ENCODE peak calls at places on chromosomes 6 and 20, in five cellular contexts. A is IMR-90, J is H9, X is HCT116, W is DND-41. V is an unnamed sample.

GRCh38 chr6:106685833-106686232 is 56.5 kb downstream of the QRSL1 start:
- DNase-seq in A (peak; percentile 24), W (no peak), X (no peak), J (no peak), V (no peak)

GRCh38 chr20:16785221-16785620 is 37.1 kb downstream of the OTOR start:
- DNase-seq in X (no peak), A (peak; percentile 9), J (no peak), W (no peak), V (no peak)

GRCh38 chr6:28522594-28523557 is 2.8 kb upstream of the GPX5 start:
- DNase-seq in J (no peak), A (no peak), X (no peak), W (peak; percentile 49), V (no peak)

GRCh38 chr6:159976844-159977241 is 8.0 kb downstream of the IGF2R start:
- DNase-seq in J (no peak), A (no peak), X (no peak), W (no peak), V (no peak)

GRCh38 chr6:26017567-26017966 is 55.0 kb downstream of the TRIM38 start:
- DNase-seq in A (peak; percentile 95), W (no peak), J (peak; percentile 80), X (no peak), V (peak; percentile 91)

GRCh38 chr6:40520683-40521082 is 66.5 kb downstream of the LRFN2 start:
- DNase-seq in A (no peak), X (no peak), W (no peak), J (no peak), V (no peak)

GRCh38 chr6:53582963-53583362 is 38.1 kb upstream of the GCLC start:
- DNase-seq in X (no peak), A (peak; percentile 38), W (no peak), J (no peak), V (no peak)

GRCh38 chr6:152295346-152295745 is 341.8 kb downstream of the SYNE1 start:
- DNase-seq in A (peak; percentile 99), W (no peak), J (no peak), X (no peak), V (no peak)

GRCh38 chr6:40322336-40322735 is 264.8 kb downstream of the LRFN2 start:
- DNase-seq in A (no peak), W (no peak), J (peak; percentile 52), X (no peak), V (no peak)

GRCh38 chr6:69584536-69584912 is 212.3 kb downstream of the LMBRD1 start:
- DNase-seq in A (no peak), X (no peak), J (no peak), W (no peak), V (no peak)

GRCh38 chr6:22656696-22657340 is 87.5 kb downstream of the HDGFL1 start:
- DNase-seq in J (no peak), X (no peak), A (no peak), W (no peak), V (no peak)

GRCh38 chr6:1958257-1958656 is 287.1 kb downstream of the GMDS start:
- DNase-seq in W (peak; percentile 61), A (no peak), J (no peak), X (no peak), V (no peak)

GRCh38 chr20:38338849-38339520 is 7.3 kb upstream of the LBP start:
- DNase-seq in X (no peak), W (no peak), A (no peak), J (peak; percentile 73), V (peak; percentile 2)

GRCh38 chr6:140979642-140980091 is 1153.1 kb upstream of the GJE1 start:
- DNase-seq in W (no peak), X (no peak), J (no peak), A (peak; percentile 89), V (no peak)

GRCh38 chr20:50635676-50636600 is 55.4 kb downstream of the RIPOR3 start:
- DNase-seq in A (peak; percentile 49), W (peak; percentile 62), J (peak; percentile 94), X (peak; percentile 67), V (peak; percentile 85)

GRCh38 chr6:125262026-125263013 is 39.4 kb downstream of the HDDC2 start:
- DNase-seq in W (no peak), A (peak; percentile 84), J (no peak), X (no peak), V (peak; percentile 72)

GRCh38 chr20:24718696-24719095 is 230.4 kb upstream of the CST7 start:
- DNase-seq in J (peak; percentile 43), A (no peak), X (no peak), W (peak; percentile 4), V (no peak)

GRCh38 chr6:16332175-16332542 is 93.8 kb downstream of the GMPR start:
- DNase-seq in J (peak; percentile 92), X (no peak), W (peak; percentile 69), A (peak; percentile 78), V (peak; percentile 84)

GRCh38 chr20:36408219-36408618 is 102.1 kb downstream of the DLGAP4 start:
- DNase-seq in J (no peak), X (no peak), W (no peak), A (peak; percentile 28), V (peak; percentile 66)

GRCh38 chr6:147666254-147666653 is 157.8 kb downstream of the SAMD5 start:
- DNase-seq in W (no peak), A (no peak), X (no peak), J (no peak), V (no peak)

GRCh38 chr20:8798505-8798904 is 270.4 kb upstream of the PLCB4 start:
- DNase-seq in W (no peak), X (no peak), A (no peak), J (no peak), V (no peak)

GRCh38 chr6:11231108-11231463 is 1.4 kb downstream of the NEDD9 start:
- DNase-seq in A (no peak), X (no peak), J (no peak), W (no peak), V (no peak)

GRCh38 chr6:90648873-90649272 is 62.0 kb upstream of the MAP3K7 start:
- DNase-seq in X (no peak), J (no peak), A (no peak), W (no peak), V (no peak)

GRCh38 chr6:129567374-129567773 is 142.6 kb downstream of the ARHGAP18 start:
- DNase-seq in J (peak; percentile 63), A (no peak), X (peak; percentile 10), W (peak; percentile 14), V (no peak)

GRCh38 chr20:57654363-57654997 is 34.3 kb upstream of the ZBP1 start:
- DNase-seq in W (peak; percentile 55), X (peak; percentile 23), A (peak; percentile 55), J (peak; percentile 76), V (peak; percentile 73)

GRCh38 chr20:53829086-53829703 is 235.6 kb upstream of the ZNF217 start:
- DNase-seq in X (peak; percentile 78), W (no peak), J (no peak), A (peak; percentile 97), V (no peak)

GRCh38 chr6:7051780-7052440 is 55.9 kb upstream of the RREB1 start:
- DNase-seq in W (peak; percentile 83), X (no peak), A (no peak), J (peak; percentile 80), V (peak; percentile 87)

GRCh38 chr20:36309643-36310042 is 3.5 kb downstream of the DLGAP4 start:
- DNase-seq in X (no peak), A (no peak), J (no peak), W (no peak), V (no peak)

GRCh38 chr6:124433369-124434064 is 528.7 kb upstream of the RNF217 start:
- DNase-seq in J (no peak), W (no peak), X (no peak), A (no peak), V (no peak)

GRCh38 chr6:74347161-74347560 is 651.2 kb downstream of the CD109 start:
- DNase-seq in W (no peak), J (no peak), X (no peak), A (no peak), V (no peak)

GRCh38 chr6:142683688-142684087 is 261.3 kb downstream of the HIVEP2 start:
- DNase-seq in W (no peak), X (no peak), A (no peak), J (no peak), V (no peak)

GRCh38 chr20:36507746-36508145 is 33.6 kb upstream of the MYL9 start:
- DNase-seq in A (no peak), W (no peak), X (no peak), J (no peak), V (no peak)

GRCh38 chr20:64216036-64216435 is 39.5 kb upstream of the PCMTD2 start:
- DNase-seq in J (no peak), X (no peak), A (no peak), W (no peak), V (no peak)

GRCh38 chr6:132932566-132932965 is 118.2 kb downstream of the RPS12 start:
- DNase-seq in X (no peak), J (no peak), W (no peak), A (no peak), V (no peak)

GRCh38 chr6:161273752-161274487 is at the start of gene AGPAT4:
- DNase-seq in X (peak; percentile 92), A (peak; percentile 98), J (peak; percentile 89), W (peak; percentile 61), V (no peak)

GRCh38 chr6:157579467-157580031 is 198.6 kb downstream of the ZDHHC14 start:
- DNase-seq in X (no peak), J (no peak), A (no peak), W (no peak), V (no peak)

DNA sequence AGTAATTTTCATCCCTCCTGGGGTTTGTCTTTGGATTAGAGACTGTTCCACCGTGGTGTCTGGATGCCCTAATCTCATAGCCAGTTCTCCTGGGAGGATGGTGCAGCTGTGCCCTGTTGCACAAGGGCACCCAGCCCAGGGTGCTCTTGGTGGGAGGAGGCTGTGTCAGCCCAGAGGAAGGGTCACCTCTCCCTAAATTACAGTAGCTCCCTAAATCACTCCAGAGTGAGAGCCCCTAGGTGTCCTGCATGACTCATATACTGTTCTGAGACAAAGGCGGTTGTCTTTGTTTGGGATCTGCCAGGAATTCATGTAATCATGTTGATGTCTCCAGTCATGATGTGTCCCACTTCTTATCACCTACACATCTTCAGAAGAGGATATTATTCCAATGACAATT is 19.7 kb downstream of the PERP start:
- DNase-seq in A (no peak), X (peak; percentile 72), W (no peak), J (no peak), V (no peak)
- H3K9ac ChIP-seq in A (no peak overlapping the region), X (peak overlapping the region; percentile 32), W (no peak overlapping the region), J (no peak overlapping the region), V (no peak overlapping the region)

GRCh38 chr6:144115219-144115618 is 19.8 kb upstream of the SF3B5 start:
- DNase-seq in A (no peak), J (no peak), X (no peak), W (no peak), V (no peak)
- H3K4me1 ChIP-seq in A (no peaks in the 10 kb centered on the region), J (no peaks in the 10 kb centered on the region), X (no peaks in the 10 kb centered on the region), W (no peaks in the 10 kb centered on the region), V (no peaks in the 10 kb centered on the region)

GRCh38 chr6:226516-227073 is 65.7 kb upstream of the DUSP22 start:
- DNase-seq in J (no peak), A (no peak), X (no peak), W (no peak), V (no peak)
- H3K9ac ChIP-seq in J (no peak overlapping the region), A (no peak overlapping the region), X (no peak overlapping the region), W (no peak overlapping the region), V (no peak overlapping the region)

DNA sequence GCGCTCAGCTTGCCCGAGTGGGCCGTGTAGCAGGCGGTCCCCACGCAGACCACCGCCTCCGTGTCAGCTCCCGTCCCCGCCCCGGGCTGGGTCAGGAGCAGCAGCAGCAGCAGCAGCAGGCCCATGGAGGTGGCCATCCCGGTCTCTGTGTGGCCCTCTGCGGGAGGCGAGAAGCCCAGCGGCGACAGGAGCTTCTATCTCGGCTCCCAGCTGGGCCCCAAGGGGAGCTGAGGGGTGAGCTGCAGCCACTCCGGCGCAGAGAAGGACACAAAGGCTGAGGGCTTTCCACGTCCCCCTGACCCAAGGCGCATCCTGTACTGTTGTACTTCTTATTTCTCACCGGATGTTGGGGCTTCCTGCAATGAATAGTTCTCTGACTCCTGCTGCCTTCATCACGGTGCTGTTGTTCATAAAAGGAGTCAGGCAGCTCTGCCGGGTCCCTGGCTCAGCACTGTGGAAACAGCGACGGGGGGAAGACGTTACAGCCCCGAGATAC is at the start of gene CD93:
- DNase-seq in X (no peak), A (peak; percentile 10), J (no peak), W (peak; percentile 28), V (peak; percentile 80)
- H3K4me1 ChIP-seq in X (no peaks in the 10 kb centered on the region), A (no peaks in the 10 kb centered on the region), J (no peaks in the 10 kb centered on the region), W (peaks cover 10% of the 10 kb centered on the region), V (peaks cover 6% of the 10 kb centered on the region)

V was measured in kidney.